ENCODE peak calls at places on chromosomes 11 and 22, in four cellular contexts. One of them, this sample, is unnamed.

GRCh38 chr11:83257638-83258229 is 28.4 kb downstream of the CCDC90B start:
- DNase-seq in GM12878: no peak
- DNase-seq in HepG2: peak; percentile 56
- DNase-seq in K562: no peak
- DNase-seq in this sample: no peak

GRCh38 chr11:63599211-63600122 is 14.8 kb downstream of the PLAAT3 start:
- DNase-seq in GM12878: no peak
- DNase-seq in HepG2: no peak
- DNase-seq in K562: peak; percentile 54
- DNase-seq in this sample: no peak

GRCh38 chr22:38190581-38190980 is 9.0 kb upstream of the PLA2G6 start:
- DNase-seq in GM12878: no peak
- DNase-seq in HepG2: no peak
- DNase-seq in K562: no peak
- DNase-seq in this sample: no peak

GRCh38 chr11:23990346-23990745 is 506.5 kb upstream of the LUZP2 start:
- DNase-seq in GM12878: no peak
- DNase-seq in HepG2: no peak
- DNase-seq in K562: no peak
- DNase-seq in this sample: no peak

GRCh38 chr11:44497995-44498394 is 67.5 kb upstream of the CD82 start:
- DNase-seq in GM12878: no peak
- DNase-seq in HepG2: no peak
- DNase-seq in K562: no peak
- DNase-seq in this sample: no peak

GRCh38 chr22:39661842-39662676 is 91.5 kb downstream of the CACNA1I start:
- DNase-seq in GM12878: no peak
- DNase-seq in HepG2: no peak
- DNase-seq in K562: peak; percentile 88
- DNase-seq in this sample: peak; percentile 98

GRCh38 chr11:75126564-75126963 is 24.3 kb upstream of the SLCO2B1 start:
- DNase-seq in GM12878: no peak
- DNase-seq in HepG2: no peak
- DNase-seq in K562: no peak
- DNase-seq in this sample: no peak

GRCh38 chr11:118883368-118884071 is at the start of gene CXCR5:
- DNase-seq in GM12878: no peak
- DNase-seq in HepG2: no peak
- DNase-seq in K562: no peak
- DNase-seq in this sample: no peak

GRCh38 chr11:46296520-46297448 is 19.3 kb downstream of the CREB3L1 start:
- DNase-seq in GM12878: no peak
- DNase-seq in HepG2: no peak
- DNase-seq in K562: peak; percentile 92
- DNase-seq in this sample: peak; percentile 86

GRCh38 chr11:2383823-2384722 is 7.0 kb downstream of the CD81 start:
- DNase-seq in GM12878: peak; percentile 39
- DNase-seq in HepG2: no peak
- DNase-seq in K562: peak; percentile 85
- DNase-seq in this sample: no peak

GRCh38 chr22:38177926-38178604 is 3.6 kb downstream of the PLA2G6 start:
- DNase-seq in GM12878: no peak
- DNase-seq in HepG2: peak; percentile 94
- DNase-seq in K562: no peak
- DNase-seq in this sample: no peak

GRCh38 chr11:5618807-5619206 is 6.0 kb upstream of the TRIM34 start:
- DNase-seq in GM12878: no peak
- DNase-seq in HepG2: peak; percentile 49
- DNase-seq in K562: no peak
- DNase-seq in this sample: no peak

GRCh38 chr22:29224859-29225410 is 19.2 kb downstream of the EMID1 start:
- DNase-seq in GM12878: no peak
- DNase-seq in HepG2: no peak
- DNase-seq in K562: no peak
- DNase-seq in this sample: no peak

GRCh38 chr11:1052133-1053011 is 15.9 kb upstream of the MUC6 start:
- DNase-seq in GM12878: no peak
- DNase-seq in HepG2: no peak
- DNase-seq in K562: no peak
- DNase-seq in this sample: no peak

DNA sequence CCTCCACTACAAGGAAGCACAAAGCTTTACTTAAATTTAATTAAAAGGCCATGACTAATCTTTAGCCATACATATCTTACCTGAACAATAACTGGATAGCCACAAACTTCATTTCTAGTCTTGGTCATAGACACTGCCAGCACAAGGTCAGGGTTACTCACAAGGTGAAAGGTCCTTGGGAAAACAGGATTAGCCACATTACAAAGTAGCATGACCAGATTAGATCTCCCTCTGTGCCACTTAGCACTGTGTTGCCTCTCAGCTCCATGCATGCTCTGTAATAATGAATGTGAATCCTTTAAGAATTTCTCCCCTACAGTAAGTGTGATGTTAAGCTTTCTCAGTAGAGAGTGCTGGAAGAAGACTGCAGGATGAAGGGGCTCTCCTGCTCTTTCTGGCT is 325.1 kb upstream of the MPPED2 start:
- DNase-seq in GM12878: no peak
- DNase-seq in HepG2: no peak
- DNase-seq in K562: no peak
- DNase-seq in this sample: no peak
- TF ChIP-seq HDAC6 in GM12878: no peak
- TF ChIP-seq HDAC6 in HepG2: no peak
- TF ChIP-seq HDAC6 in K562: no peak
- TF ChIP-seq HDAC6 in this sample: no peak

GRCh38 chr22:50599816-50600454 is 658 bp upstream of the MAPK8IP2 start:
- DNase-seq in GM12878: no peak
- DNase-seq in HepG2: peak; percentile 9
- DNase-seq in K562: peak; percentile 87
- DNase-seq in this sample: no peak
- TF ChIP-seq EZH2 in GM12878: no peak
- TF ChIP-seq EZH2 in HepG2: no peak
- TF ChIP-seq EZH2 in K562: no peak
- TF ChIP-seq EZH2 in this sample: no peak

DNA sequence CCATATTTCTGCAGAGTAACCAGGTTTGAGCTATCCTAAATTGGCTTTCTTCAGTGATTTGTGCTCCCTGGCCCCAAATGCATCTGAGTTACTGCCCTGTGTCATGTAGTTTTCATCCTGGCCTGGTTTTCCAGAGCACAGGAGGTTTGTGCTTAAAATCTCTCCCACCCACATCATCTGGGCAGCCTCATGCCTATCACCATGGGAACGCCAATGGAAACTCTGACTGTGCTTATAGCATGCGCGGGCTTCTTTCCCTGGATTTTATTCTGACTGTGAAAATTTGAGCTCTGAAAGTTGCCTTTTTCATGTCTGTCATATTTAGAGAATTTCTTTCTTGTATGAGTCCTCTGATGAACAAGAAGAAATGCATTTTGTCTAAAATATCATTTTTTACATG is 55.3 kb downstream of the IRAG1 start:
- DNase-seq in GM12878: no peak
- DNase-seq in HepG2: no peak
- DNase-seq in K562: no peak
- DNase-seq in this sample: no peak
- TF ChIP-seq HDAC6 in GM12878: no peak
- TF ChIP-seq HDAC6 in HepG2: no peak
- TF ChIP-seq HDAC6 in K562: no peak
- TF ChIP-seq HDAC6 in this sample: no peak

GRCh38 chr11:33735426-33736147 is 636 bp downstream of the CD59 start:
- DNase-seq in GM12878: peak; percentile 37
- DNase-seq in HepG2: peak; percentile 34
- DNase-seq in K562: no peak
- DNase-seq in this sample: peak; percentile 54
- TF ChIP-seq EZH2 in GM12878: no peak
- TF ChIP-seq EZH2 in HepG2: no peak
- TF ChIP-seq EZH2 in K562: no peak
- TF ChIP-seq EZH2 in this sample: peak; percentile 31

GRCh38 chr11:9626778-9627394 is 37.0 kb upstream of the SWAP70 start:
- DNase-seq in GM12878: no peak
- DNase-seq in HepG2: no peak
- DNase-seq in K562: no peak
- DNase-seq in this sample: peak; percentile 61
- TF ChIP-seq HDAC6 in GM12878: no peak
- TF ChIP-seq HDAC6 in HepG2: no peak
- TF ChIP-seq HDAC6 in K562: no peak
- TF ChIP-seq HDAC6 in this sample: no peak

DNA sequence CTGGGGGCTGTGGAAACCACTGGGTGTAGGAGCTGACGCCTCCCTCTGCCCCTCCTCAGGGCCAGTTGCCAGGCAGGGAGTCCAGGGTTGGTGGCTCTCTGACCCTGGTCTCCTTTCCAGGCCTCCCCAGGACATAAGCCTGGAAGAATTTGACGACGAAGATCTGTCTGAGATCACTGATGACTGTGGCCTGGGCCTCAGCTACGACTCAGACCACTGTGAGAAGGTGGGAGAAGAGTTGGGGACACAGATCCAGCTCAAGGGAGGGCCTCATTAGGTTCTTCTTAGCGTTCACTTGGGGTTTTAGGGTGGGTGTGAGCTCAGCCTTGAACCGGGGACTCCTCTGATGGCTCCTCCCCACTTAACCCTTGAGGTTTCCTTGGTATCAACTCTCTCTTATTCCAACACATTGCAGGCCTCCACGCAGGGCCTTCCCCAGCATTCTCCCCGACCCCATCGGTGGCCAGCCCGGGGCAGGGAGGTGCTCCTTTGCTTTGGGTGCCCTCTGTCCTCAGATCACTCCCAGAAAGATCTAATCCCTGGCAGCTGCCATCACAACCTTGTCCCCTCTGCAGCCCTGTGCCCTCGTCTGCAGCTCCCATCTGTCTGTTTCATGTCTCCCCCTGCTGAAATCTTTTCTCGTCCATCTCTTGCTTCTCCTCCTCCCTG is 1.2 kb downstream of the MAPK8IP2 start:
- DNase-seq in GM12878: no peak
- DNase-seq in HepG2: no peak
- DNase-seq in K562: no peak
- DNase-seq in this sample: no peak
- TF ChIP-seq EZH2 in GM12878: no peak
- TF ChIP-seq EZH2 in HepG2: no peak
- TF ChIP-seq EZH2 in K562: no peak
- TF ChIP-seq EZH2 in this sample: peak; percentile 52

This sample was measured in H1.